ENCODE peak calls at places on chromosomes 6 and 20, in nine cellular contexts. One of them, this sample, is unnamed.

GRCh38 chr20:35592339-35592960 is 23.2 kb upstream of the SPAG4 start:
- DNase-seq in fibroblast of pulmonary artery: no peak
- DNase-seq in D341Med: peak
- DNase-seq in cardiac muscle cell: peak
- DNase-seq in brain microvascular endothelial cell: no peak
- DNase-seq in DMS79 treated with DMSO at 0.1 percent for 48 hours: no peak
- DNase-seq in mammary epithelial cell: no peak
- DNase-seq in skeletal muscle cell: no peak
- DNase-seq in PC-3: no peak
- DNase-seq in this sample: no peak

GRCh38 chr6:36677753-36678487 is 594 bp upstream of the CDKN1A start:
- DNase-seq in fibroblast of pulmonary artery: no peak
- DNase-seq in D341Med: no peak
- DNase-seq in cardiac muscle cell: no peak
- DNase-seq in brain microvascular endothelial cell: no peak
- DNase-seq in DMS79 treated with DMSO at 0.1 percent for 48 hours: peak
- DNase-seq in mammary epithelial cell: peak
- DNase-seq in skeletal muscle cell: no peak
- DNase-seq in PC-3: no peak
- DNase-seq in this sample: no peak

GRCh38 chr20:31675828-31676533 is 38.3 kb downstream of the COX4I2 start:
- DNase-seq in fibroblast of pulmonary artery: peak
- DNase-seq in D341Med: peak
- DNase-seq in cardiac muscle cell: peak
- DNase-seq in brain microvascular endothelial cell: peak
- DNase-seq in DMS79 treated with DMSO at 0.1 percent for 48 hours: no peak
- DNase-seq in mammary epithelial cell: no peak
- DNase-seq in skeletal muscle cell: no peak
- DNase-seq in PC-3: peak
- DNase-seq in this sample: no peak

GRCh38 chr6:32177788-32178546 is at the start of gene RNF5:
- DNase-seq in fibroblast of pulmonary artery: peak
- DNase-seq in D341Med: peak
- DNase-seq in cardiac muscle cell: peak
- DNase-seq in brain microvascular endothelial cell: peak
- DNase-seq in DMS79 treated with DMSO at 0.1 percent for 48 hours: peak
- DNase-seq in mammary epithelial cell: peak
- DNase-seq in skeletal muscle cell: peak
- DNase-seq in PC-3: peak
- DNase-seq in this sample: peak

GRCh38 chr6:82182756-82183155 is 64.8 kb downstream of the IBTK start:
- DNase-seq in fibroblast of pulmonary artery: peak
- DNase-seq in D341Med: no peak
- DNase-seq in cardiac muscle cell: no peak
- DNase-seq in brain microvascular endothelial cell: peak
- DNase-seq in DMS79 treated with DMSO at 0.1 percent for 48 hours: no peak
- DNase-seq in mammary epithelial cell: peak
- DNase-seq in skeletal muscle cell: no peak
- DNase-seq in PC-3: no peak
- DNase-seq in this sample: no peak

GRCh38 chr20:872855-873520 is 39.5 kb downstream of the FAM110A start:
- DNase-seq in fibroblast of pulmonary artery: no peak
- DNase-seq in D341Med: no peak
- DNase-seq in cardiac muscle cell: peak
- DNase-seq in brain microvascular endothelial cell: no peak
- DNase-seq in DMS79 treated with DMSO at 0.1 percent for 48 hours: no peak
- DNase-seq in mammary epithelial cell: no peak
- DNase-seq in skeletal muscle cell: no peak
- DNase-seq in PC-3: no peak
- DNase-seq in this sample: no peak

GRCh38 chr6:20417819-20418218 is 16.1 kb downstream of the E2F3 start:
- DNase-seq in fibroblast of pulmonary artery: no peak
- DNase-seq in D341Med: no peak
- DNase-seq in cardiac muscle cell: no peak
- DNase-seq in brain microvascular endothelial cell: no peak
- DNase-seq in DMS79 treated with DMSO at 0.1 percent for 48 hours: no peak
- DNase-seq in mammary epithelial cell: no peak
- DNase-seq in skeletal muscle cell: no peak
- DNase-seq in PC-3: no peak
- DNase-seq in this sample: no peak

GRCh38 chr20:62795023-62795761 is 1.1 kb upstream of the MRGBP start:
- DNase-seq in fibroblast of pulmonary artery: peak
- DNase-seq in D341Med: peak
- DNase-seq in cardiac muscle cell: peak
- DNase-seq in brain microvascular endothelial cell: peak
- DNase-seq in DMS79 treated with DMSO at 0.1 percent for 48 hours: peak
- DNase-seq in mammary epithelial cell: peak
- DNase-seq in skeletal muscle cell: no peak
- DNase-seq in PC-3: peak
- DNase-seq in this sample: no peak

GRCh38 chr6:70734979-70735378 is 67.3 kb downstream of the SMAP1 start:
- DNase-seq in fibroblast of pulmonary artery: no peak
- DNase-seq in D341Med: no peak
- DNase-seq in cardiac muscle cell: no peak
- DNase-seq in brain microvascular endothelial cell: no peak
- DNase-seq in DMS79 treated with DMSO at 0.1 percent for 48 hours: no peak
- DNase-seq in mammary epithelial cell: no peak
- DNase-seq in skeletal muscle cell: no peak
- DNase-seq in PC-3: no peak
- DNase-seq in this sample: no peak

GRCh38 chr20:14782731-14783130 is 445.3 kb upstream of the FLRT3 start:
- DNase-seq in fibroblast of pulmonary artery: no peak
- DNase-seq in D341Med: no peak
- DNase-seq in cardiac muscle cell: no peak
- DNase-seq in brain microvascular endothelial cell: no peak
- DNase-seq in DMS79 treated with DMSO at 0.1 percent for 48 hours: no peak
- DNase-seq in mammary epithelial cell: no peak
- DNase-seq in skeletal muscle cell: no peak
- DNase-seq in PC-3: no peak
- DNase-seq in this sample: no peak

GRCh38 chr20:62222266-62222850 is 2.3 kb upstream of the HRH3 start:
- DNase-seq in fibroblast of pulmonary artery: no peak
- DNase-seq in D341Med: no peak
- DNase-seq in cardiac muscle cell: no peak
- DNase-seq in brain microvascular endothelial cell: no peak
- DNase-seq in DMS79 treated with DMSO at 0.1 percent for 48 hours: no peak
- DNase-seq in mammary epithelial cell: no peak
- DNase-seq in skeletal muscle cell: no peak
- DNase-seq in PC-3: no peak
- DNase-seq in this sample: no peak

GRCh38 chr6:15457903-15458530 is 204.8 kb downstream of the DTNBP1 start:
- DNase-seq in fibroblast of pulmonary artery: no peak
- DNase-seq in D341Med: peak
- DNase-seq in cardiac muscle cell: no peak
- DNase-seq in brain microvascular endothelial cell: no peak
- DNase-seq in DMS79 treated with DMSO at 0.1 percent for 48 hours: peak
- DNase-seq in mammary epithelial cell: no peak
- DNase-seq in skeletal muscle cell: no peak
- DNase-seq in PC-3: no peak
- DNase-seq in this sample: no peak

GRCh38 chr6:47519279-47519678 is 41.7 kb downstream of the CD2AP start:
- DNase-seq in fibroblast of pulmonary artery: no peak
- DNase-seq in D341Med: no peak
- DNase-seq in cardiac muscle cell: no peak
- DNase-seq in brain microvascular endothelial cell: no peak
- DNase-seq in DMS79 treated with DMSO at 0.1 percent for 48 hours: no peak
- DNase-seq in mammary epithelial cell: no peak
- DNase-seq in skeletal muscle cell: no peak
- DNase-seq in PC-3: no peak
- DNase-seq in this sample: no peak

GRCh38 chr6:36999467-37000125 is 5.9 kb upstream of the FGD2 start:
- DNase-seq in fibroblast of pulmonary artery: no peak
- DNase-seq in D341Med: no peak
- DNase-seq in cardiac muscle cell: no peak
- DNase-seq in brain microvascular endothelial cell: no peak
- DNase-seq in DMS79 treated with DMSO at 0.1 percent for 48 hours: peak
- DNase-seq in mammary epithelial cell: no peak
- DNase-seq in skeletal muscle cell: no peak
- DNase-seq in PC-3: no peak
- DNase-seq in this sample: no peak

GRCh38 chr6:2713473-2714358 is 37.0 kb downstream of the MYLK4 start:
- DNase-seq in fibroblast of pulmonary artery: peak
- DNase-seq in D341Med: no peak
- DNase-seq in cardiac muscle cell: no peak
- DNase-seq in brain microvascular endothelial cell: peak
- DNase-seq in DMS79 treated with DMSO at 0.1 percent for 48 hours: no peak
- DNase-seq in mammary epithelial cell: no peak
- DNase-seq in skeletal muscle cell: peak
- DNase-seq in PC-3: peak
- DNase-seq in this sample: peak

GRCh38 chr6:132400641-132401119 is 595 bp downstream of the MOXD1 start:
- DNase-seq in fibroblast of pulmonary artery: no peak
- DNase-seq in D341Med: no peak
- DNase-seq in cardiac muscle cell: peak
- DNase-seq in brain microvascular endothelial cell: no peak
- DNase-seq in DMS79 treated with DMSO at 0.1 percent for 48 hours: no peak
- DNase-seq in mammary epithelial cell: no peak
- DNase-seq in skeletal muscle cell: no peak
- DNase-seq in PC-3: no peak
- DNase-seq in this sample: no peak

GRCh38 chr6:108654465-108655106 is 93.9 kb downstream of the FOXO3 start:
- DNase-seq in fibroblast of pulmonary artery: peak
- DNase-seq in D341Med: no peak
- DNase-seq in cardiac muscle cell: no peak
- DNase-seq in brain microvascular endothelial cell: no peak
- DNase-seq in DMS79 treated with DMSO at 0.1 percent for 48 hours: no peak
- DNase-seq in mammary epithelial cell: no peak
- DNase-seq in skeletal muscle cell: no peak
- DNase-seq in PC-3: no peak
- DNase-seq in this sample: no peak

GRCh38 chr6:12010635-12011275 is 1.4 kb upstream of the HIVEP1 start:
- DNase-seq in fibroblast of pulmonary artery: peak
- DNase-seq in D341Med: peak
- DNase-seq in cardiac muscle cell: peak
- DNase-seq in brain microvascular endothelial cell: peak
- DNase-seq in DMS79 treated with DMSO at 0.1 percent for 48 hours: peak
- DNase-seq in mammary epithelial cell: no peak
- DNase-seq in skeletal muscle cell: no peak
- DNase-seq in PC-3: no peak
- DNase-seq in this sample: no peak

GRCh38 chr20:11032611-11033010 is 358.8 kb upstream of the JAG1 start:
- DNase-seq in fibroblast of pulmonary artery: no peak
- DNase-seq in D341Med: no peak
- DNase-seq in cardiac muscle cell: no peak
- DNase-seq in brain microvascular endothelial cell: no peak
- DNase-seq in DMS79 treated with DMSO at 0.1 percent for 48 hours: no peak
- DNase-seq in mammary epithelial cell: no peak
- DNase-seq in skeletal muscle cell: no peak
- DNase-seq in PC-3: no peak
- DNase-seq in this sample: no peak